ENCODE peak calls at places on chromosomes 2 and 18, in four cellular contexts. Z, L, Q and P are unnamed samples. For H3K36me3 and H3K9me2, the result is how much of the 10 kb centered on the place peaks cover.

GRCh38 chr2:105809099-105809473 is 64.4 kb downstream of the NCK2 start:
- DNase-seq in Z (no peak), L (no peak), Q (no peak), P (no peak)

GRCh38 chr2:45731146-45731545 is 79.7 kb downstream of the PRKCE start:
- DNase-seq in Z (no peak), L (no peak), Q (no peak), P (no peak)

GRCh38 chr2:18045230-18045629 is 166.8 kb downstream of the KCNS3 start:
- DNase-seq in Z (no peak), L (no peak), Q (no peak), P (no peak)

GRCh38 chr18:72973831-72974230 is 106.0 kb upstream of the NETO1 start:
- DNase-seq in Z (no peak), L (no peak), Q (no peak), P (peak)

GRCh38 chr2:46979611-46980010 is 64.0 kb upstream of the MCFD2 start:
- DNase-seq in Z (no peak), L (no peak), Q (peak), P (no peak)

GRCh38 chr2:120764434-120764833 is 28.8 kb downstream of the GLI2 start:
- DNase-seq in Z (no peak), L (no peak), Q (no peak), P (no peak)

GRCh38 chr2:143730950-143731254 is 601.7 kb downstream of the ARHGAP15 start:
- DNase-seq in Z (no peak), L (no peak), Q (no peak), P (no peak)

GRCh38 chr2:71702971-71703898 is 249.9 kb downstream of the DYSF start:
- DNase-seq in Z (no peak), L (no peak), Q (no peak), P (no peak)

GRCh38 chr2:70993689-70993986 is 1.0 kb downstream of the TEX261 start:
- DNase-seq in Z (no peak), L (no peak), Q (no peak), P (no peak)

GRCh38 chr2:226524381-226524843 is 275.2 kb downstream of the IRS1 start:
- DNase-seq in Z (no peak), L (no peak), Q (no peak), P (peak)

GRCh38 chr2:136168605-136169210 is 50.8 kb upstream of the CXCR4 start:
- DNase-seq in Z (no peak), L (no peak), Q (no peak), P (no peak)

GRCh38 chr2:207481924-207482323 is 47.8 kb upstream of the CREB1 start:
- DNase-seq in Z (no peak), L (no peak), Q (no peak), P (no peak)

GRCh38 chr18:8948471-8949149 is 153.9 kb upstream of the NDUFV2 start:
- DNase-seq in Z (peak), L (peak), Q (no peak), P (peak)

GRCh38 chr2:68974251-68974650 is at the start of gene GKN1:
- DNase-seq in Z (no peak), L (no peak), Q (no peak), P (no peak)

GRCh38 chr18:36281941-36282340 is 15.6 kb upstream of the FHOD3 start:
- DNase-seq in Z (no peak), L (no peak), Q (no peak), P (no peak)

DNA sequence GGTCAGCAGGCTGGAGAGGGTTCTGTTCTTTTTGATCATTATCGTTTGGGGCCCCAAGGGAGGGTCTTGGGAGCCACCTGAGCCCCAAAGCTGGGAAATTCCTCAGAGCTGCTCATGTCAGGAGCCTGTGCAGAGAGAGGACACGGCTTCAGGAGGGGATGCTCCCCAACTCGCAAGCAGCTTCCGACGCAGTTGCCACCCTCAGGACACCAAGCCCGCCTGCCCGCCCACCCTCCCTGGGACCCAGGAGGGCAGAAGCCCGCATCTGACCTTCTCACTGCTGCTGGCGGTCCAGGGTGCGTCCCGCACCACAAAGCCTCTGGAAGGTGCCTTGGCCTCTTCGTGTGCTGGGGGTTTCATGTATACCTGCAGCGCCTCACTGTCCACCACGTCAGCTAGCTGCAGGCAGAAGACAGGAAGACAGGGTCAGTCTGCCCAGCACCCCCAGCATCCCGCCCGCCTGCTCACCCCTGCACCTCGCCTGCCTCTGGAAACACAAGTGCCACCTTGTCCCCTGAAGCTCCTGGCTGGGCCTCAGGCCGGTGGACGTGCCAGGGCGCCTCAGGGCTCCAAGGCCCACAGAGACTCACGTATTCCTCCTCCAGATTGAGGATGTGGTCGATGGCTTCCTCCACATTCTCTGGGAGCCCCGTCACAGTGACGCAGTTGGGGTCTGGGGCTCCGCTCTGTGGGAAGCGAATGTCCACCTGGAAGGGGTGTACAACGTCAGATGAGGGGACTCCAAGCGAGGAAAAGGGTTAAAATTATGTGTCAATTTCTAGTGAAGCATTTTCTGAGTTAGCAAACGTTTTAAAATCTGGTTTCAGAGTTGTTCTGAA is 41.3 kb downstream of the ANO7 start:
- DNase-seq in Z (no peak), L (no peak), Q (no peak), P (no peak)
- H3K36me3 ChIP-seq in Z (under half), L (half or more), Q (under half), P (under half)

DNA sequence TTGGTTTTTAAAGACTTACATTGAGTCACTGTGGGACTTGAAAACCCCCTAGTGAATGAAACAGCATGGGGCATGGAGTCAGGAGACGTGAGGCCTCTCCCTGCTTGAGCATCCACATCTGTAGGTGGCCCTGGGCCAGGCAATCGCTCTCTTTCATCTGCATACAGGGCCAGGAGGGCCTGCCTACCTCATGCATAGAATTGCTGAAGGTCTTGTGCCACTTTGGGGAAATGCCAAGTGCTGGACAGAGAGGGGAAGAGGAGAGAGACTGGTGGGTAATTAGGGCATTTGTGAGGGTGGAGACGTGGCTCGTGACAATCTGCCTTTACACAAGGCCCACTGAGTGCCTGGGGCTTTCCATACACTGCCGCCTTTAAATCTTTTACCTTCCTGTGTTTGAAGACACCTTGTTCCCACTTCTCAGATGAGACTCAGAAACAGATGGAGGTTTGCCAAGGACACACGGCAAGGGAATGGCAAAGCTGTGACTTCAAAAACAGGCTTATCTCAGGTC is 322.2 kb upstream of the HS6ST1 start:
- DNase-seq in Z (no peak), L (no peak), Q (no peak), P (no peak)
- H3K9me2 ChIP-seq in Z (under half), L (under half), Q (under half), P (under half)

GRCh38 chr2:54630841-54631497 is 92.5 kb upstream of the EML6 start:
- DNase-seq in Z (no peak), L (no peak), Q (no peak), P (no peak)

GRCh38 chr2:54628957-54629356 is 94.5 kb upstream of the EML6 start:
- DNase-seq in Z (no peak), L (no peak), Q (no peak), P (no peak)

GRCh38 chr2:54629390-54629789 is 94.1 kb upstream of the EML6 start:
- DNase-seq in Z (no peak), L (no peak), Q (no peak), P (no peak)

GRCh38 chr2:54628418-54628817 is 95.0 kb upstream of the EML6 start:
- DNase-seq in Z (no peak), L (peak), Q (no peak), P (no peak)

DNA sequence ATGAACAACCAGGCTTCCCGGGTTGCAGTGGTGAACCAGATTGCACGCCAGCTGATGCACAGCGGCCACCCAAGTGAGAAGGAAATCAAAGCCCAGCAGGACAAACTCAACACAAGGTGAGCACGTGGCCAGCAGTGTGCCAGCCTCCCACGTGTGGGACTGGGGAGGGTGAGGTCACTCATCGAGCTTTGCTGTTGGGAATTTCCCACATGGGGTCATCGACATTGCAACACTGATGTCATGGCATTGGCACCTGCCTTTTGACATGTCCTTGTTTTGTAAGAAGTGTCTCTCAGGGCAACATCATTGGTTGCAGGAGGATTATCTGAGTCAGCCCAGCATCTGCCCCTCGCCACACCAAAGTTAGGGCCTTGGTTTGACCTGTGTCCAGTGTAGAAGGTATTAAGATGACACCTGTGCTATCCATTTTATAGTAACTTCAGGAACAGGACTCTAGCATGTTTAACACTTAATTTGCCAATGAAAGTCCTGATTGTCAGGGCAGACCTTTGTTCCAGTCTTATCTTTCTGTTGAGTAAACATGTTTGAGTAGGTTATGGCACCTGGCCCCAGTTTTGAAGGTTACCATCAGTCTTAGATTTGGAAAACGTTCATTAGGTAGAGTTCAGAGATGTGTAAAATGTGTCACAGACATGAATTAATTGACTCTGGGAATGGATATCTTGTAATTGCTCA is 93.4 kb upstream of the EML6 start:
- DNase-seq in Z (peak), L (no peak), Q (no peak), P (no peak)
- H3K36me3 ChIP-seq in Z (half or more), L (half or more), Q (under half), P (half or more)

GRCh38 chr2:176844461-176844860 is 368.1 kb upstream of the HNRNPA3 start:
- DNase-seq in Z (no peak), L (no peak), Q (no peak), P (no peak)

GRCh38 chr2:176848844-176849243 is 363.8 kb upstream of the HNRNPA3 start:
- DNase-seq in Z (no peak), L (no peak), Q (no peak), P (no peak)

GRCh38 chr2:176845718-176846117 is 366.9 kb upstream of the HNRNPA3 start:
- DNase-seq in Z (no peak), L (no peak), Q (no peak), P (no peak)

GRCh38 chr2:176843208-176843607 is 369.4 kb upstream of the HNRNPA3 start:
- DNase-seq in Z (no peak), L (no peak), Q (no peak), P (no peak)
- H3K9me2 ChIP-seq in Z (under half), L (under half), Q (under half), P (under half)